ENCODE peak calls at places on chromosomes 4 and X, in six cellular contexts. One of them, this sample, is unnamed.

GRCh38 chrX:147476008-147476407 is 435.7 kb upstream of the FMR1 start:
- DNase-seq in WERI-Rb-1: no peak
- DNase-seq in psoas muscle: no peak
- DNase-seq in RWPE2: no peak
- DNase-seq in body of pancreas: peak; percentile 19
- DNase-seq in right lobe of liver: no peak
- DNase-seq in this sample: peak; percentile 52

GRCh38 chr4:7256989-7257810 is 64.9 kb downstream of the SORCS2 start:
- DNase-seq in WERI-Rb-1: peak; percentile 58
- DNase-seq in RWPE2: peak; percentile 31
- DNase-seq in body of pancreas: peak; percentile 92
- DNase-seq in right lobe of liver: no peak
- DNase-seq in psoas muscle: peak; percentile 88
- DNase-seq in this sample: no peak

GRCh38 chr4:6269651-6270511 is at the start of gene WFS1:
- DNase-seq in WERI-Rb-1: peak; percentile 99
- DNase-seq in RWPE2: peak; percentile 96
- DNase-seq in body of pancreas: peak; percentile 99
- DNase-seq in psoas muscle: peak; percentile 99
- DNase-seq in right lobe of liver: peak; percentile 99
- DNase-seq in this sample: peak; percentile 99

GRCh38 chr4:3451956-3452355 is 10.2 kb downstream of the HGFAC start:
- DNase-seq in body of pancreas: no peak
- DNase-seq in WERI-Rb-1: no peak
- DNase-seq in right lobe of liver: no peak
- DNase-seq in RWPE2: no peak
- DNase-seq in psoas muscle: no peak
- DNase-seq in this sample: no peak

GRCh38 chr4:42768125-42768748 is 111.3 kb upstream of the ATP8A1 start:
- DNase-seq in WERI-Rb-1: no peak
- DNase-seq in RWPE2: no peak
- DNase-seq in body of pancreas: no peak
- DNase-seq in psoas muscle: no peak
- DNase-seq in right lobe of liver: no peak
- DNase-seq in this sample: no peak

GRCh38 chr4:74370912-74371311 is 6.0 kb downstream of the EREG start:
- DNase-seq in right lobe of liver: no peak
- DNase-seq in psoas muscle: no peak
- DNase-seq in body of pancreas: peak; percentile 15
- DNase-seq in RWPE2: no peak
- DNase-seq in WERI-Rb-1: peak; percentile 49
- DNase-seq in this sample: peak; percentile 12

GRCh38 chrX:109472939-109473713 is 8.8 kb downstream of the GUCY2F start:
- DNase-seq in RWPE2: no peak
- DNase-seq in psoas muscle: no peak
- DNase-seq in body of pancreas: peak; percentile 9
- DNase-seq in right lobe of liver: no peak
- DNase-seq in WERI-Rb-1: peak; percentile 40
- DNase-seq in this sample: peak; percentile 31

GRCh38 chrX:8306296-8306975 is 135.4 kb upstream of the VCX2 start:
- DNase-seq in body of pancreas: no peak
- DNase-seq in WERI-Rb-1: no peak
- DNase-seq in right lobe of liver: no peak
- DNase-seq in RWPE2: no peak
- DNase-seq in psoas muscle: no peak
- DNase-seq in this sample: no peak

GRCh38 chr4:158190736-158191135 is 17.9 kb upstream of the GASK1B start:
- DNase-seq in RWPE2: no peak
- DNase-seq in right lobe of liver: no peak
- DNase-seq in psoas muscle: no peak
- DNase-seq in WERI-Rb-1: no peak
- DNase-seq in body of pancreas: no peak
- DNase-seq in this sample: no peak

GRCh38 chr4:39495446-39496208 is 31.6 kb downstream of the UGDH start:
- DNase-seq in WERI-Rb-1: no peak
- DNase-seq in right lobe of liver: no peak
- DNase-seq in psoas muscle: no peak
- DNase-seq in body of pancreas: no peak
- DNase-seq in RWPE2: no peak
- DNase-seq in this sample: no peak

GRCh38 chr4:103904126-103904525 is 184.3 kb upstream of the TACR3 start:
- DNase-seq in body of pancreas: no peak
- DNase-seq in RWPE2: no peak
- DNase-seq in psoas muscle: no peak
- DNase-seq in WERI-Rb-1: no peak
- DNase-seq in right lobe of liver: no peak
- DNase-seq in this sample: no peak

GRCh38 chrX:49269010-49269767 is 404 bp upstream of the PPP1R3F start:
- DNase-seq in right lobe of liver: peak; percentile 98
- DNase-seq in RWPE2: peak; percentile 95
- DNase-seq in body of pancreas: peak; percentile 97
- DNase-seq in WERI-Rb-1: peak; percentile 96
- DNase-seq in psoas muscle: peak; percentile 98
- DNase-seq in this sample: peak; percentile 95

GRCh38 chr4:55181606-55182005 is 56.2 kb upstream of the KDR start:
- DNase-seq in body of pancreas: no peak
- DNase-seq in psoas muscle: no peak
- DNase-seq in WERI-Rb-1: no peak
- DNase-seq in right lobe of liver: no peak
- DNase-seq in RWPE2: no peak
- DNase-seq in this sample: no peak

GRCh38 chr4:19807505-19807904 is 444.2 kb upstream of the SLIT2 start:
- DNase-seq in psoas muscle: no peak
- DNase-seq in RWPE2: no peak
- DNase-seq in right lobe of liver: no peak
- DNase-seq in WERI-Rb-1: no peak
- DNase-seq in body of pancreas: no peak
- DNase-seq in this sample: no peak

GRCh38 chrX:109920868-109921267 is 82.0 kb upstream of the TMEM164 start:
- DNase-seq in body of pancreas: no peak
- DNase-seq in psoas muscle: no peak
- DNase-seq in RWPE2: no peak
- DNase-seq in right lobe of liver: no peak
- DNase-seq in WERI-Rb-1: no peak
- DNase-seq in this sample: no peak

GRCh38 chrX:13094374-13094773 is 50.0 kb upstream of the FAM9C start:
- DNase-seq in WERI-Rb-1: no peak
- DNase-seq in right lobe of liver: no peak
- DNase-seq in body of pancreas: no peak
- DNase-seq in psoas muscle: no peak
- DNase-seq in RWPE2: no peak
- DNase-seq in this sample: no peak

GRCh38 chrX:29661290-29661689 is 554.1 kb upstream of the MAGEB2 start:
- DNase-seq in psoas muscle: no peak
- DNase-seq in WERI-Rb-1: no peak
- DNase-seq in RWPE2: no peak
- DNase-seq in right lobe of liver: no peak
- DNase-seq in body of pancreas: no peak
- DNase-seq in this sample: no peak

GRCh38 chr4:173436149-173436579 is 37.2 kb upstream of the SCRG1 start:
- DNase-seq in WERI-Rb-1: no peak
- DNase-seq in psoas muscle: no peak
- DNase-seq in right lobe of liver: no peak
- DNase-seq in RWPE2: no peak
- DNase-seq in body of pancreas: no peak
- DNase-seq in this sample: no peak

GRCh38 chrX:15916704-15917084 is 62.1 kb upstream of the AP1S2 start:
- DNase-seq in right lobe of liver: no peak
- DNase-seq in psoas muscle: no peak
- DNase-seq in RWPE2: no peak
- DNase-seq in WERI-Rb-1: no peak
- DNase-seq in body of pancreas: no peak
- DNase-seq in this sample: no peak

GRCh38 chr4:14254252-14254651 is 626.7 kb upstream of the BOD1L1 start:
- DNase-seq in body of pancreas: peak; percentile 69
- DNase-seq in psoas muscle: peak; percentile 32
- DNase-seq in right lobe of liver: peak; percentile 68
- DNase-seq in WERI-Rb-1: peak; percentile 61
- DNase-seq in RWPE2: no peak
- DNase-seq in this sample: peak; percentile 76

GRCh38 chr4:102726068-102726467 is 34.7 kb downstream of the MANBA start:
- DNase-seq in body of pancreas: no peak
- DNase-seq in psoas muscle: no peak
- DNase-seq in RWPE2: no peak
- DNase-seq in right lobe of liver: no peak
- DNase-seq in WERI-Rb-1: no peak
- DNase-seq in this sample: no peak

GRCh38 chrX:13036896-13037295 is 7.5 kb downstream of the FAM9C start:
- DNase-seq in right lobe of liver: no peak
- DNase-seq in WERI-Rb-1: no peak
- DNase-seq in RWPE2: no peak
- DNase-seq in psoas muscle: no peak
- DNase-seq in body of pancreas: no peak
- DNase-seq in this sample: no peak

GRCh38 chr4:59612235-59612634 is 1587.9 kb upstream of the ADGRL3 start:
- DNase-seq in WERI-Rb-1: no peak
- DNase-seq in psoas muscle: no peak
- DNase-seq in body of pancreas: no peak
- DNase-seq in right lobe of liver: no peak
- DNase-seq in RWPE2: no peak
- DNase-seq in this sample: no peak

GRCh38 chr4:41693629-41694028 is 54.9 kb downstream of the PHOX2B start:
- DNase-seq in body of pancreas: no peak
- DNase-seq in WERI-Rb-1: no peak
- DNase-seq in psoas muscle: no peak
- DNase-seq in right lobe of liver: no peak
- DNase-seq in RWPE2: no peak
- DNase-seq in this sample: no peak

GRCh38 chr4:125780159-125780558 is 465.4 kb downstream of the FAT4 start:
- DNase-seq in right lobe of liver: no peak
- DNase-seq in psoas muscle: no peak
- DNase-seq in WERI-Rb-1: no peak
- DNase-seq in RWPE2: no peak
- DNase-seq in body of pancreas: no peak
- DNase-seq in this sample: no peak

GRCh38 chrX:155065035-155065734 is 5.8 kb downstream of the CMC4 start:
- DNase-seq in WERI-Rb-1: no peak
- DNase-seq in right lobe of liver: no peak
- DNase-seq in psoas muscle: no peak
- DNase-seq in body of pancreas: no peak
- DNase-seq in RWPE2: no peak
- DNase-seq in this sample: no peak

GRCh38 chr4:74087481-74087880 is 11.5 kb downstream of the CXCL2 start:
- DNase-seq in psoas muscle: no peak
- DNase-seq in body of pancreas: no peak
- DNase-seq in RWPE2: no peak
- DNase-seq in right lobe of liver: no peak
- DNase-seq in WERI-Rb-1: no peak
- DNase-seq in this sample: no peak

GRCh38 chrX:85052636-85053343 is 49.1 kb downstream of the APOOL start:
- DNase-seq in WERI-Rb-1: no peak
- DNase-seq in right lobe of liver: no peak
- DNase-seq in body of pancreas: no peak
- DNase-seq in RWPE2: no peak
- DNase-seq in psoas muscle: no peak
- DNase-seq in this sample: no peak

GRCh38 chr4:137370206-137370633 is 162.1 kb downstream of the PCDH18 start:
- DNase-seq in body of pancreas: no peak
- DNase-seq in psoas muscle: no peak
- DNase-seq in WERI-Rb-1: no peak
- DNase-seq in RWPE2: no peak
- DNase-seq in right lobe of liver: no peak
- DNase-seq in this sample: no peak

GRCh38 chr4:47485047-47485692 is at the start of gene ATP10D:
- DNase-seq in psoas muscle: peak; percentile 96
- DNase-seq in RWPE2: peak; percentile 93
- DNase-seq in WERI-Rb-1: peak; percentile 92
- DNase-seq in body of pancreas: peak; percentile 96
- DNase-seq in right lobe of liver: peak; percentile 99
- DNase-seq in this sample: peak; percentile 98

GRCh38 chr4:47482326-47482725 is 2.7 kb upstream of the ATP10D start:
- DNase-seq in psoas muscle: no peak
- DNase-seq in RWPE2: no peak
- DNase-seq in WERI-Rb-1: no peak
- DNase-seq in body of pancreas: no peak
- DNase-seq in right lobe of liver: no peak
- DNase-seq in this sample: no peak

GRCh38 chr4:47486306-47486705 is 1.2 kb downstream of the ATP10D start:
- DNase-seq in psoas muscle: no peak
- DNase-seq in WERI-Rb-1: no peak
- DNase-seq in right lobe of liver: no peak
- DNase-seq in RWPE2: no peak
- DNase-seq in body of pancreas: no peak
- DNase-seq in this sample: no peak

GRCh38 chr4:47484169-47484568 is 906 bp upstream of the ATP10D start:
- DNase-seq in right lobe of liver: no peak
- DNase-seq in psoas muscle: no peak
- DNase-seq in RWPE2: no peak
- DNase-seq in WERI-Rb-1: no peak
- DNase-seq in body of pancreas: no peak
- DNase-seq in this sample: no peak

GRCh38 chr4:47483722-47484121 is 1.4 kb upstream of the ATP10D start:
- DNase-seq in right lobe of liver: no peak
- DNase-seq in psoas muscle: no peak
- DNase-seq in RWPE2: no peak
- DNase-seq in WERI-Rb-1: no peak
- DNase-seq in body of pancreas: no peak
- DNase-seq in this sample: no peak
- H3K4me3 ChIP-seq in right lobe of liver: no peak overlapping the region
- H3K4me3 ChIP-seq in psoas muscle: no peak overlapping the region
- H3K4me3 ChIP-seq in RWPE2: no peak overlapping the region
- H3K4me3 ChIP-seq in WERI-Rb-1: no peak overlapping the region
- H3K4me3 ChIP-seq in body of pancreas: no peak overlapping the region
- H3K4me3 ChIP-seq in this sample: no peak overlapping the region

DNA sequence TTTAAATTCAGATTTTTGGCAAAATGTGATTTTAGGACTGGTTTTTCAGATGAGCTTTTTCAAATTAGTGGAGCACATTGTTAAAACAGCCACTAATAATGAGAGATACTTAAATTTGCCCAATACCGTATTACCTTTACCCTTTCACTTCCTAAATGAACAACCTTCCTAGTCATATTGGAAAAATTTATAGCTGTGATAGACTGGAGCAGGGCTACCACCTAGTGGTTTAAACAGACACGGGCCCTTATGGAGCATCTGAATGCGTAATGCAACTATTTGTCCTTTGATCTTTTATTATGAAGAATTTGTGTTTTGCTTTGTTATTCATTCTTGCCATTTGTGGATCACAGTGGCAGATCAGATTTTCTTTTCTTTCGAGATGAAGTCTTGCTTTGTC is 72.7 kb downstream of the KDM6A start:
- DNase-seq in body of pancreas: no peak
- DNase-seq in WERI-Rb-1: no peak
- DNase-seq in psoas muscle: no peak
- DNase-seq in right lobe of liver: no peak
- DNase-seq in RWPE2: no peak
- DNase-seq in this sample: no peak
- TF ChIP-seq CTCF in body of pancreas: peak; percentile 18
- TF ChIP-seq CTCF in WERI-Rb-1: peak; percentile 33
- TF ChIP-seq CTCF in psoas muscle: peak; percentile 37
- TF ChIP-seq CTCF in right lobe of liver: peak; percentile 59
- TF ChIP-seq CTCF in RWPE2: no peak
- TF ChIP-seq CTCF in this sample: peak; percentile 14

GRCh38 chrX:79604364-79604763 is 237.2 kb upstream of the ITM2A start:
- DNase-seq in RWPE2: no peak
- DNase-seq in WERI-Rb-1: no peak
- DNase-seq in psoas muscle: no peak
- DNase-seq in right lobe of liver: no peak
- DNase-seq in body of pancreas: no peak
- DNase-seq in this sample: no peak
- H3K27me3 ChIP-seq in RWPE2: no peaks in the 10 kb centered on the region
- H3K27me3 ChIP-seq in WERI-Rb-1: peaks cover 18% of the 10 kb centered on the region
- H3K27me3 ChIP-seq in psoas muscle: no peaks in the 10 kb centered on the region
- H3K27me3 ChIP-seq in right lobe of liver: no peaks in the 10 kb centered on the region
- H3K27me3 ChIP-seq in body of pancreas: no peaks in the 10 kb centered on the region
- H3K27me3 ChIP-seq in this sample: peaks cover 15% of the 10 kb centered on the region

GRCh38 chr4:151226004-151226932 is 50.7 kb upstream of the PRSS48 start:
- DNase-seq in RWPE2: no peak
- DNase-seq in right lobe of liver: no peak
- DNase-seq in WERI-Rb-1: no peak
- DNase-seq in psoas muscle: no peak
- DNase-seq in body of pancreas: no peak
- DNase-seq in this sample: no peak
- H3K4me3 ChIP-seq in RWPE2: peak overlapping the region; percentile 2
- H3K4me3 ChIP-seq in right lobe of liver: no peak overlapping the region
- H3K4me3 ChIP-seq in WERI-Rb-1: no peak overlapping the region
- H3K4me3 ChIP-seq in psoas muscle: peak overlapping the region; percentile 51
- H3K4me3 ChIP-seq in body of pancreas: no peak overlapping the region
- H3K4me3 ChIP-seq in this sample: no peak overlapping the region